ENCODE peak calls at places on chromosomes 5 and 9, in six cellular contexts. X is colonic mucosa, H is NB4, E is mammary epithelial cell, I is HCT116, D is dorsolateral prefrontal cortex. S is an unnamed sample.

GRCh38 chr9:110008663-110009062 is 199.3 kb downstream of the C9orf152 start:
- DNase-seq in E (no peak), I (no peak), D (no peak), X (no peak), H (no peak), S (no peak)

GRCh38 chr5:69504036-69504435 is 11.4 kb downstream of the OCLN start:
- DNase-seq in X (no peak), H (no peak), I (no peak), E (no peak), D (no peak), S (no peak)

GRCh38 chr9:116627433-116627832 is 59.7 kb upstream of the TRIM32 start:
- DNase-seq in D (no peak), E (no peak), I (no peak), H (no peak), X (no peak), S (no peak)

GRCh38 chr9:127204771-127205470 is 59.7 kb upstream of the GARNL3 start:
- DNase-seq in H (peak; percentile 78), X (no peak), I (no peak), E (no peak), D (peak; percentile 34), S (no peak)

GRCh38 chr5:89948977-89949376 is 460.6 kb downstream of the CETN3 start:
- DNase-seq in X (no peak), I (no peak), E (no peak), H (no peak), D (no peak), S (no peak)

GRCh38 chr5:128905225-128906110 is 59.8 kb upstream of the SLC27A6 start:
- DNase-seq in E (peak; percentile 36), I (peak; percentile 61), X (peak; percentile 30), D (peak; percentile 19), H (peak; percentile 66), S (peak; percentile 78)

GRCh38 chr9:131608469-131609115 is 63.3 kb downstream of the PRRT1B start:
- DNase-seq in D (peak; percentile 75), I (peak; percentile 39), H (no peak), E (peak; percentile 81), X (no peak), S (peak; percentile 91)

GRCh38 chr5:15938961-15939360 is 240.6 kb downstream of the MARCHF11 start:
- DNase-seq in E (peak; percentile 33), D (no peak), H (no peak), I (no peak), X (no peak), S (peak; percentile 77)

GRCh38 chr5:149667084-149667826 is 62.9 kb upstream of the PPARGC1B start:
- DNase-seq in I (peak; percentile 57), X (peak; percentile 63), E (peak; percentile 19), D (no peak), H (peak; percentile 62), S (peak; percentile 36)

GRCh38 chr5:32206799-32207634 is 32.9 kb upstream of the GOLPH3 start:
- DNase-seq in H (peak; percentile 55), I (no peak), D (no peak), X (no peak), E (no peak), S (no peak)

DNA sequence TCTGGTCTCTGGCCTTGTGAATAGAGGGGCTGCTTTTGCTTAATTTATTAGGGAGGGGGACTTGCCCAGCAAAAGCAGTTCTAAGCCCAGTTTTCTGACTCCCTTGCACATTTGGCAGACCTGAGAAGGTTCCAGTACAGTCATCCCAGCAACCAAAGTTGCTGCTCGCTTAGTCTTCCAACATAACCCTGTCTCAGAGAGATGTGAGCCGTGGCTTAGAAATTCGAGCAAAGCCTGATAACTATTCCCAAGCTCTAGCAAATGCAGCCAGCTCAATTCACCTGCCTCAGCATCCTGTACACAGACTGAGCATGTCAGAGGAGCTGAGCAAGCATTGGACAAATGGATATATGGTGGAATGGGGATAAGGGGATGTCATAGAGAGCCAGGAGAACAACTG is 401.9 kb downstream of the SPOCK1 start:
- DNase-seq in H (no peak), E (no peak), X (no peak), I (no peak), D (no peak), S (no peak)
- TF ChIP-seq CTCF in H (no peak), E (no peak), X (no peak), I (no peak), D (no peak), S (no peak)

GRCh38 chr5:91119265-91119664 is 263.9 kb downstream of the ARRDC3 start:
- DNase-seq in I (no peak), D (no peak), X (no peak), H (no peak), E (no peak), S (no peak)
- H3K4me3 ChIP-seq in I (no peak overlapping the region), D (no peak overlapping the region), X (no peak overlapping the region), H (no peak overlapping the region), E (no peak overlapping the region), S (no peak overlapping the region)

GRCh38 chr9:1709347-1709746 is 305.8 kb upstream of the SMARCA2 start:
- DNase-seq in X (no peak), H (peak; percentile 50), E (no peak), D (no peak), I (no peak), S (peak; percentile 11)
- TF ChIP-seq CTCF in X (no peak), H (peak; percentile 92), E (peak; percentile 12), D (no peak), I (no peak), S (no peak)

GRCh38 chr5:133065482-133065881 is 13.7 kb downstream of the HSPA4 start:
- DNase-seq in H (no peak), D (no peak), X (no peak), E (no peak), I (no peak), S (peak; percentile 76)

GRCh38 chr5:133063965-133064364 is 12.2 kb downstream of the HSPA4 start:
- DNase-seq in D (no peak), X (no peak), H (no peak), E (peak; percentile 80), I (no peak), S (peak; percentile 63)

GRCh38 chr5:133066045-133066444 is 14.2 kb downstream of the HSPA4 start:
- DNase-seq in D (no peak), E (no peak), I (no peak), X (no peak), H (no peak), S (no peak)
- H3K4me3 ChIP-seq in D (no peak overlapping the region), E (no peak overlapping the region), I (no peak overlapping the region), X (no peak overlapping the region), H (no peak overlapping the region), S (no peak overlapping the region)

DNA sequence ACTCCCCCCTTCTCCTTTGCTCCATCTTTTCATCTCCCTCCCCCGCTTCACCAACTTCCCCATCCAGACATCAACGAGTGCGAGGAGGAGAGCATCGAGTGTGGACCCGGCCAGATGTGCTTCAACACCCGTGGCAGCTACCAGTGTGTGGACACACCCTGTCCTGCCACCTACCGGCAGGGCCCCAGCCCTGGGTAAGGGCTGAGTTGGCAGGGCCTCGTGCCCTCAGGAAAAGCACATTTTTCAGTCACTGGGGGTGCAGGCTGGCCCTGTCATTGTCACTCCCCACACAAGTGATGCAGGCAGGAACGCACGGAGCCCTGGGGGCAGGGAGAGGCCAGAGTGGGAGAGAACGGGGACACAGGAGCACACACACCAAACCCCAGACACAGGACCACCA is 12.4 kb upstream of the ASS1 start:
- DNase-seq in E (no peak), D (no peak), X (no peak), H (peak; percentile 59), I (no peak), S (no peak)
- TF ChIP-seq CTCF in E (peak; percentile 21), D (no peak), X (peak; percentile 19), H (peak; percentile 18), I (peak; percentile 13), S (peak; percentile 46)

S was measured in epithelial cell of esophagus.